ENCODE peak calls at places on chromosomes 4 and X, in ten cellular contexts. V is SK-N-SH; G is mucosa of descending colon; Y is CD14-positive monocyte; Q is AG04449; J is activated CD8-positive, alpha-beta T cell treated with anti-CD3 and anti-CD28 coated beads for 36 hours; C is WTC11; U is foreskin fibroblast; Z is lower leg skin; T is Caco-2. N is an unnamed sample.

GRCh38 chr4:110854021-110854678 is 231.3 kb upstream of the PITX2 start:
- DNase-seq in V (no peak), G (no peak), Y (no peak), Q (peak; percentile 93), J (no peak), C (no peak), U (peak; percentile 90), Z (no peak), T (peak; percentile 32), N (peak; percentile 90)

GRCh38 chrX:110407910-110408545 is 49.4 kb downstream of the RTL9 start:
- DNase-seq in V (peak; percentile 50), G (no peak), Y (no peak), Q (no peak), J (peak; percentile 36), C (peak; percentile 41), U (peak; percentile 77), Z (peak; percentile 70), T (peak; percentile 74), N (peak; percentile 85)

GRCh38 chr4:4203688-4204400 is 22.9 kb downstream of the OTOP1 start:
- DNase-seq in V (no peak), G (no peak), Y (no peak), Q (no peak), J (no peak), C (no peak), U (no peak), Z (no peak), T (no peak), N (peak; percentile 71)

GRCh38 chr4:40422309-40422708 is 87.2 kb downstream of the CHRNA9 start:
- DNase-seq in V (no peak), G (no peak), Y (no peak), Q (no peak), J (no peak), C (no peak), U (no peak), Z (no peak), T (no peak), N (no peak)

GRCh38 chrX:45872480-45872879 is 671.8 kb upstream of the DIPK2B start:
- DNase-seq in V (no peak), G (no peak), Y (no peak), Q (no peak), J (peak; percentile 17), C (no peak), U (no peak), Z (no peak), T (no peak), N (no peak)

GRCh38 chr4:3864736-3865721 is 98.8 kb downstream of the ADRA2C start:
- DNase-seq in V (peak; percentile 24), G (no peak), Y (no peak), Q (no peak), J (no peak), C (peak; percentile 8), U (no peak), Z (no peak), T (no peak), N (no peak)

GRCh38 chr4:52076731-52077130 is 25.6 kb downstream of the SPATA18 start:
- DNase-seq in V (peak; percentile 60), G (no peak), Y (no peak), Q (no peak), J (no peak), C (peak; percentile 68), U (peak; percentile 32), Z (no peak), T (no peak), N (no peak)

GRCh38 chr4:47466061-47466785 is 2.7 kb upstream of the COMMD8 start:
- DNase-seq in V (no peak), G (no peak), Y (no peak), Q (no peak), J (no peak), C (no peak), U (no peak), Z (no peak), T (no peak), N (no peak)

GRCh38 chr4:128060620-128061565 is at the start of gene LARP1B:
- DNase-seq in V (peak; percentile 98), G (peak; percentile 97), Y (peak; percentile 87), Q (peak; percentile 65), J (peak; percentile 95), C (peak; percentile 96), U (peak; percentile 99), Z (peak; percentile 93), T (peak; percentile 97), N (peak; percentile 97)

GRCh38 chrX:10156199-10157031 is at the start of gene CLCN4:
- DNase-seq in V (peak; percentile 41), G (peak; percentile 70), Y (no peak), Q (no peak), J (peak; percentile 6), C (peak; percentile 58), U (peak; percentile 66), Z (peak; percentile 28), T (peak; percentile 79), N (peak; percentile 73)

GRCh38 chr4:142222127-142222526 is 585.7 kb downstream of the IL15 start:
- DNase-seq in V (no peak), G (no peak), Y (no peak), Q (no peak), J (no peak), C (no peak), U (peak; percentile 24), Z (no peak), T (no peak), N (no peak)

GRCh38 chr4:36281384-36282106 is at the start of gene DTHD1:
- DNase-seq in V (no peak), G (no peak), Y (no peak), Q (no peak), J (peak; percentile 63), C (no peak), U (no peak), Z (no peak), T (no peak), N (no peak)

GRCh38 chr4:48779095-48779997 is 733 bp downstream of the FRYL start:
- DNase-seq in V (peak; percentile 81), G (peak; percentile 82), Y (peak; percentile 72), Q (no peak), J (peak; percentile 69), C (peak; percentile 66), U (peak; percentile 88), Z (peak; percentile 47), T (peak; percentile 74), N (peak; percentile 43)

GRCh38 chr4:83561381-83561780 is 25.5 kb downstream of the GPAT3 start:
- DNase-seq in V (no peak), G (no peak), Y (peak; percentile 89), Q (no peak), J (peak; percentile 43), C (no peak), U (peak; percentile 93), Z (peak; percentile 55), T (no peak), N (peak; percentile 89)

GRCh38 chr4:7148337-7148736 is 44.0 kb upstream of the SORCS2 start:
- DNase-seq in V (no peak), G (no peak), Y (no peak), Q (no peak), J (no peak), C (no peak), U (no peak), Z (no peak), T (no peak), N (no peak)
- TF ChIP-seq CTCF in V (no peak), G (no peak), Y (no peak), Q (no peak), J (no peak), C (no peak), U (no peak), Z (no peak), T (no peak), N (no peak)

GRCh38 chr4:22264261-22264660 is 251.6 kb downstream of the ADGRA3 start:
- DNase-seq in V (no peak), G (no peak), Y (no peak), Q (no peak), J (no peak), C (no peak), U (no peak), Z (no peak), T (no peak), N (no peak)

GRCh38 chr4:22268350-22269025 is 247.4 kb downstream of the ADGRA3 start:
- DNase-seq in V (no peak), G (no peak), Y (no peak), Q (no peak), J (no peak), C (no peak), U (no peak), Z (no peak), T (no peak), N (peak; percentile 55)
- TF ChIP-seq CTCF in V (no peak), G (no peak), Y (no peak), Q (no peak), J (no peak), C (no peak), U (no peak), Z (no peak), T (no peak), N (no peak)

DNA sequence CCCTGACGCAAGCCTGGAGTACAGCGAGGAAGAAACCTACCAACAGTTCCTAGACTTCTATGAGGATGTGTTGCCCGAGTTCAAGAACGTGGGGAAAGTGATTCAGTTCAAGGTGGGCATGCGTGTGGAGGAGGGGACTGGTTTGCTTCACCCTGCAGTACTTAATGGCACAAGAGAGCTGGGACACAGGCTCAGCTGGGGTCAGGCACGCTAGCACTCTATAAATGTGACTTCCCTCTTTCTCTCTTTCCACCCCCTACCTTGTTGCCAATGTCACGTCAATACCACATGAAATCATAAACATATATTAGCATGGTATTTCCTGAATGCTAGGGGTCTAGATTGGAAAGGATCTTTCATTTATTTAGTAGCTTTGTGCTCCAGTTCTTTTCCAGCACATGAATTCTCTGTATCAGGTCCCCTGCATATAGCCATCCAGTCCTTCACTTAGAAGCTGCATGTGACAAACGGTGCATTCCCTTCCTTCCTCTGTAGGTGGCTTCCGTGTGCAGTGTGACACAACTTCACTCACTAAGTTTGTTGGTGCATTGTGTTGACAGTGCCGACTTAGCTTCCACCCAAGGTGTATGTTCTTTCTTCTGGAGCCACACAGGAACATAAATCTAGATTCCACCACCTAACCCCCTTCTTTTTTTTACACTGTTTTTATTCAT is 25.6 kb downstream of the ZRSR2 start:
- DNase-seq in V (peak; percentile 59), G (no peak), Y (no peak), Q (no peak), J (peak; percentile 45), C (peak; percentile 16), U (peak; percentile 20), Z (no peak), T (peak; percentile 10), N (peak; percentile 34)
- TF ChIP-seq CTCF in V (peak; percentile 42), G (no peak), Y (peak; percentile 30), Q (peak; percentile 27), J (peak; percentile 45), C (no peak), U (peak; percentile 20), Z (no peak), T (peak; percentile 41), N (no peak)

DNA sequence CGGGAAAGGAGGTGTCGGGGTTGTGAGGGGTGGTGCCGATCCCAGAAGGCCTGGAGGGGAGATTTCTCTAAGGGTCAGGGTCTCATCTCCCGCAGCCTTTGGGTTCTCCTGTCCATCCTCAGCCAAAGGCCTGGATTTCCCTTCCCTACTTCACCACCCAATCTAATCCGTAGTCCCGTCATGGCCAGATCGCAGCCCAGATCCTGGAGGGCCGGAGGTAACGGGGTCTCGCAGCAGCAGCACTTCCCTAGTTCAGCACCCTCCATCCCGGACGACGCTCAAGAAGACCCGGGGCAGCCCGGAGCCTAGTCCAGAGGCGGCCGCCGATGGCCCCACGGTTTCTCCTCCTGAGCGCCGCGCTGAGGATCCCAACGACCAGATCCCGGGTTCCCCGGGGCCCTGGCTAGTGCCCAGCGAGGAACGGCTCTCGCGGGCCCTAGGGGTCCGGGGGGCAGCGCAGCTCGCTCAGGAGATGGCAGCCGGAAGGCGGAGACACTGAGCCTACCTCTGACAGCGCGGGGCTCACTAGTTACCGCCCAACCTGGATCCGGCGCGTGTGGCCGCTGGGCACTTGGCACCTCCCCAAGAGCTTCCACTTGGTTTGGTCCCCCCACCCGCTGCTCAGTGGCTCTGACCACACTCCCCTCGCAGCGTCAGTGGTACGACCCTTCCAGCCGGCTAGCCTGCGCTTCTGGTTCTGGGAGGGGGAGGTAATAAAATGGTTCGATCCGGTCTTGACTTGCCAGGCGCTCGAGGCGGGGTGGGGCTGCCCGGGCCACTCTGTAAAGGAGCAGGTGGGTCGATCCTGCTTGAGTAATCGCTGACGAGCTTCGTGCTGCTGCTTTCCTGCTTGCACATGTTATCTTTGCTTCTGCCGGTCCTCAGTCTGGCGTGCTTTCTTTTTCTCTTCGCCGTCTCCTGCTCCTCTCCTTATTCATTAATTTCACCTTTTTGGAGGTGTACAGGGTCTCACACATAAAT is 3.6 kb downstream of the MAGIX start:
- DNase-seq in V (peak; percentile 72), G (peak; percentile 90), Y (peak; percentile 91), Q (no peak), J (peak; percentile 86), C (peak; percentile 89), U (peak; percentile 79), Z (peak; percentile 71), T (no peak), N (peak; percentile 88)
- TF ChIP-seq CTCF in V (no peak), G (no peak), Y (peak; percentile 47), Q (no peak), J (peak; percentile 33), C (no peak), U (no peak), Z (no peak), T (no peak), N (peak; percentile 21)

N was measured in MCF 10A.